ENCODE peak calls at places on chromosomes 16 and 17, in six cellular contexts. R, Q, F, C, O and B are unnamed samples.

GRCh38 chr17:82333279-82334171 is at the start of gene SECTM1:
- DNase-seq in Q (peak), R (no peak), C (peak), O (no peak), F (peak), B (peak)

GRCh38 chr16:425082-425718 is at the start of gene RAB11FIP3:
- DNase-seq in O (peak), R (peak), C (peak), F (peak), Q (peak), B (peak)

GRCh38 chr16:27600386-27600785 is 50.4 kb downstream of the KATNIP start:
- DNase-seq in R (no peak), Q (no peak), O (no peak), C (no peak), F (no peak), B (no peak)

GRCh38 chr17:50043290-50044148 is 12.4 kb upstream of the ITGA3 start:
- DNase-seq in C (no peak), Q (peak), O (peak), R (no peak), F (peak), B (no peak)

GRCh38 chr16:4402439-4403132 is 13.8 kb downstream of the CORO7 start:
- DNase-seq in O (peak), Q (peak), R (peak), C (peak), F (peak), B (peak)

GRCh38 chr17:78723001-78723796 is 58.9 kb downstream of the CYTH1 start:
- DNase-seq in O (no peak), F (no peak), Q (peak), C (no peak), R (no peak), B (no peak)

GRCh38 chr16:84255050-84255810 is 15.4 kb upstream of the KCNG4 start:
- DNase-seq in F (no peak), C (no peak), O (no peak), R (no peak), Q (no peak), B (no peak)

GRCh38 chr17:44083250-44083849 is 12.8 kb downstream of the G6PC3 start:
- DNase-seq in F (no peak), O (peak), Q (no peak), R (no peak), C (no peak), B (no peak)

GRCh38 chr17:83100853-83101391 is 21.5 kb downstream of the METRNL start:
- DNase-seq in C (peak), F (no peak), Q (no peak), R (no peak), O (no peak), B (no peak)

GRCh38 chr16:58346831-58347371 is 45.4 kb upstream of the GINS3 start:
- DNase-seq in C (no peak), R (no peak), Q (no peak), O (no peak), F (no peak), B (no peak)

GRCh38 chr16:58348986-58349385 is 43.3 kb upstream of the GINS3 start:
- DNase-seq in R (no peak), Q (peak), C (no peak), O (no peak), F (no peak), B (no peak)

DNA sequence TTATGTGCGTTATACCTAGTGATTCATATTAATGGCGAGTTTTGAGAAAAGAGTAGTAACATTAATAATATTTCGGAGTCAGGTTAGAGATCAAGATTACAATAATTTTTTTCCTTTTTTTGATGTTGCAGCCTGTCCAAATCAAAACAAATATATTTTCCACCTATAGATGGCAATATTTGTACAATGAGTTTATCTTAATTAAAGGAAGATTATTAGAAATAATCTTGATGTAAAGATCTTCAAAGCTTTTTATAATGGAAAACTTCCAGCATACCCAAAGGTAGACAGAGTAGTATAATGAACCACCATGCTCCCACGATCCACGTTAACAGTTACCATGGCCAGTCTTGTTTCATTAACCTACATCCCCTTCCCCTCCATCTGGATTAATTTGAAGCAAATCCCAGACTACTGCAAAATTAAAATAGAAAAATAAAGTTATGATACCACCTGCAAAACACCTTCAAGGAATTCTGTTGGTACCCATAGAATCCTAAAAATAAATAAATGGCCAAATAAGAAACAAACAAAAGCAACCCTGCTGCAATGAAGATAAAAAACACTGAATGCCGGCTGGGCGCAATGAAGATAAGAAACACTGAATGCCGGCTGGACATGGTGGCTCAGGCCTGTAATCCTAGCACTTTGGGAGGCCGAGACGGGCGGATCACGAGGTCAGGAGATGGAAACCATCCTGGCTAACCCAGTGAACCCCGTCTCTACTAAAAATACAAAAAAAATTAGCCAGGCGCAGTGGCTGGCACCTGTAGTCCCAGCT is 46.5 kb upstream of the GINS3 start:
- DNase-seq in O (peak), F (no peak), R (no peak), Q (no peak), C (no peak), B (no peak)
- TF ChIP-seq CTCF in O (no peak), F (peak), R (no peak), Q (no peak), C (no peak), B (peak)

GRCh38 chr17:13619462-13619861 is 17.7 kb upstream of the HS3ST3A1 start:
- DNase-seq in Q (no peak), R (no peak), C (no peak), O (no peak), F (no peak), B (no peak)
- TF ChIP-seq CTCF in Q (no peak), R (no peak), C (no peak), O (no peak), F (no peak), B (no peak)

GRCh38 chr17:8222380-8222629 is 11.9 kb upstream of the AURKB start:
- DNase-seq in F (no peak), C (no peak), O (no peak), R (peak), Q (no peak), B (no peak)
- TF ChIP-seq CTCF in F (no peak), C (no peak), O (no peak), R (no peak), Q (no peak), B (no peak)

GRCh38 chr16:15677447-15677846 is 27.4 kb downstream of the NDE1 start:
- DNase-seq in R (no peak), Q (no peak), C (no peak), O (no peak), F (no peak), B (no peak)

GRCh38 chr16:15676506-15676905 is 26.5 kb downstream of the NDE1 start:
- DNase-seq in Q (no peak), C (no peak), R (no peak), F (no peak), O (no peak), B (no peak)

GRCh38 chr16:15686287-15686686 is 36.2 kb downstream of the NDE1 start:
- DNase-seq in F (no peak), R (no peak), Q (no peak), C (no peak), O (no peak), B (no peak)

DNA sequence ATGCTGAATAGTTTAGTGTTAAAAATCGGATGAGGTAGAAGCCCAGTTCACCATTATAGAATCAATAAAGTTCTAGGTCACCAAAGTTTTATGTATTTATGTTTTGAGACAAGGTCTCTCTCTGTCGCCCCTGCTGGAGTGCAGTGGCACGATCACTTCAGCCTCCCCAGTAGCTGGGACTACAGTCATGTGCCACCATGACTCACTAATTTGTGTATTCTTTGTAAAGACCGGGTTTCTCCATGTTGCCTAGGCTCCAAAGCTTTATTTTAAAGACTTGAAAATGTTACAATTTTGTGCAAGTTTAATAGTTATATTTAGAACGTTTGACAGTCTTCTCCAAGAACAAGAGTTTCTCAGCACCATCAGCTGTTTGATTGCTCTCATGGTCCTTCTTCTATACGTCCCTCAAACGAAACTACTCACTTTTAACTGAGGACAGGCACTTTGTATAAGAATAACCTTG is 32.1 kb downstream of the NDE1 start:
- DNase-seq in R (no peak), F (no peak), Q (peak), O (peak), C (no peak), B (peak)
- TF ChIP-seq CTCF in R (no peak), F (peak), Q (peak), O (peak), C (no peak), B (peak)

GRCh38 chr16:89168381-89169189 is 3.0 kb upstream of the CDH15 start:
- DNase-seq in C (no peak), O (no peak), R (no peak), F (peak), Q (no peak), B (no peak)
- TF ChIP-seq CTCF in C (no peak), O (no peak), R (no peak), F (no peak), Q (no peak), B (peak)

GRCh38 chr16:12095275-12096161 is 119.0 kb downstream of the SNX29 start:
- DNase-seq in Q (peak), C (peak), F (peak), R (no peak), O (peak), B (peak)
- TF ChIP-seq CTCF in Q (peak), C (peak), F (peak), R (peak), O (peak), B (peak)

GRCh38 chr17:58247511-58248363 is 9.4 kb downstream of the LPO start:
- DNase-seq in F (no peak), R (no peak), Q (no peak), O (no peak), C (no peak), B (no peak)

GRCh38 chr17:58250344-58251011 is 12.1 kb downstream of the LPO start:
- DNase-seq in F (no peak), C (no peak), R (no peak), O (no peak), Q (no peak), B (no peak)

GRCh38 chr17:58248955-58249269 is 10.5 kb downstream of the LPO start:
- DNase-seq in R (no peak), Q (no peak), F (no peak), O (no peak), C (no peak), B (no peak)

GRCh38 chr17:58252141-58252540 is 13.8 kb downstream of the LPO start:
- DNase-seq in F (no peak), R (no peak), C (no peak), O (no peak), Q (no peak), B (no peak)

DNA sequence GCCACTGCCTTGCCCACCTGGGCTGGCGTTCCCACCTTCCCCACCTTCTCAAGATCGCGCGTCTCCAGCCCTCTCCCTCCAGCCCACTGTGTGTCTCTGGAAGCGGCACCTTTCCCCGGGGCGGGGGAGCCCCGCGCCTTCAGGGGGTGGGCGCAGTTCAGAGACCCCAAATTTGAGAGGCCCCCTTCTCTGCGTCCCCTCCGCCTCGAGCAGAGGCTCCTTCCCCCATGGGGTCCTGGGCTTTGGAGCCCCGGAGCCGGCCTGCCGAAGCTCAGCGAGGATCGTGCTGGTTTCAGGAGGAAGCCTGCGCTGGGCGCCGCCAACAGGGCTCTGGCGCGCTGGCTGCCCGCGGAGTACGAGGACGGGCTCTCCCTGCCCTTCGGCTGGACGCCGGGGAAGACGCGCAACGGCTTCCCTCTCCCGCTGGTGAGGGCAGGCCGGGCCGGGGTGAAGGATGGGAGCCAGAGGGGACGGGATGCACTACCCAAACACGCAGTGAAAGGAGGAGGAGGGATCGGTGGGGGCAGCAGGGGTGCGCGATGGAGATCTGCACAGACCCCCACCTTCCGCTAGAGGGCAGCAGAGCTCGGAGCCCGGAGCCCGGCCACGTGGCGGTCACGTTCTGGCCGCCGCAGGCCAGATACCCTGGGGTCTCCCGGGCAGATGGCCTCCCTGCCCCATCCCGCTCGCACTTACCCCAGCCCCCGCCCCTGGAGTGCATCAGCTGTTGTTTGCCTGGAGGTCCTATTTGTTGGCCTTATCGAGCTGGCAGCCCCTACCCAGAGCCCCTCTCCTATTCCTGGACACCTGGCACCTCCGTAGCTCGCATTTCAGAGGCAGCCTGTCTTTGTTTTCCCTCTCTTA is 11.1 kb downstream of the LPO start:
- DNase-seq in Q (peak), F (peak), C (peak), O (peak), R (peak), B (peak)
- TF ChIP-seq CTCF in Q (peak), F (peak), C (peak), O (peak), R (peak), B (peak)

GRCh38 chr16:59971264-59971663 is 1237.1 kb upstream of the GOT2 start:
- DNase-seq in Q (peak), C (no peak), O (peak), R (no peak), F (no peak), B (no peak)

DNA sequence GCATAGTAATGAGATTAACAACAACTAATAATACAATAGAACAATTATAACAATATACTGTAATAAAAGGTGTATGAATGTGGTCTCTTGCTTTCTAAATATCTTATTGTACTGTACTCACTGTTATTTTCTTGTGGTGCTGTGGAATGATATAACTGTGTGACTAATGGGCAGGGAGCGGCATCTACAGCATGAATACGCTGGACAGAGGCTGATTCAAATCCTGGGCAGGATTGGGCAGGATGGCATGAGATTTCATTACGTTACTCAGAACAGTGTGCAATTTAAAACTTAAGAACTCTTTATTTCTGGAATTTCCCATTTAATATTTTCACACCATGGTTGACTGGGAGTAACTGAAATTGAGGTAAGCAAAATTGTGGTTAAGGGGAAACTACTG is 1239.8 kb upstream of the GOT2 start:
- DNase-seq in R (no peak), F (no peak), O (no peak), Q (peak), C (no peak), B (peak)
- TF ChIP-seq CTCF in R (no peak), F (no peak), O (no peak), Q (no peak), C (no peak), B (no peak)

DNA sequence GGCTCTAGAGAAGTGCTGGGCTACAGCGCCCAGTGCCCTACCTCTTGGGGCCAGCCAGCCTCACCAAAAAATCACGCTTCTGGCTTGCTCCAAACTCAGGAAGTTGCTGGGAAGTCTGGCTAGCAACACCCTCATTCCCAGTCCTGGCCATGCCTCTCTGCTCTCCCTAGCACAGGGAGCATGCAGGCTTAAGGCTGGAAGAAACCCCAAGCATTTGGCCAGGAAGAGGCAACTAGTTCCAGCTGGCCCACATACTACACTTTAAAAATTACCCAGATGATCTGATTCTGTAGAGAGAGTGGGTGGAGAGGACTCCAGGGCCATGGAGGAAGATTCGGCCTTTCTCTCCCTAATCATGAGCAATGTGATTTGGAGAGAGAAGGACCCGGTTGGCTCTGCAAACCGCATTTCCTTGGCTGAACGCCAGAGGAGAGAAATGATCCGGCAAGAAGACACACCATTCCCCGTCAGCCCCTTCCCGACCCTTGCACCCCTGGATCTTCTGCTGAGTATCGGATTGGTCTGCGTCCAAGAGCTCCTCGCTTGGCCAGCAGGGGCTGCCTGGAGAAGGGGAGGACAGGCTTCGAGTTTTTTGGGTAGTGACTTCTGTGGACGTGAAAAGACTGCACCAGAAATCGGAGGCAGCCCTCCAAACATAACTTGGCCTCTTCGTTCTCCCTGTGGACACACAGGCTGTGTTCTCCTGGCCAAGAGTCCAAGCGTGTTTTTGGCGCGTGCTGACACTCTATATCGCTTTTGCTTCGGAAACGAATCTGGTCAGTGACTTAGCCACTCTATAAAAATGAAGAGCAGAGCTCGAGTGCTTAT is 406.3 kb downstream of the WWOX start:
- DNase-seq in R (peak), Q (peak), F (no peak), C (peak), O (no peak), B (no peak)
- TF ChIP-seq CTCF in R (peak), Q (peak), F (no peak), C (no peak), O (no peak), B (no peak)

GRCh38 chr16:22664132-22664531 is 149.8 kb upstream of the HS3ST2 start:
- DNase-seq in C (no peak), O (no peak), R (no peak), F (no peak), Q (no peak), B (no peak)
- TF ChIP-seq CTCF in C (no peak), O (no peak), R (no peak), F (no peak), Q (no peak), B (no peak)